ENCODE peak calls at places on chromosome 13, in four cellular contexts. One of them, this sample, is unnamed.

GRCh38 chr13:85204668-85205344 is 594.4 kb downstream of the SLITRK6 start:
- DNase-seq in HepG2: no peak
- DNase-seq in K562: no peak
- DNase-seq in GM12878: no peak
- DNase-seq in this sample: no peak

GRCh38 chr13:25171517-25172302 is at the start of gene AMER2:
- DNase-seq in HepG2: no peak
- DNase-seq in K562: no peak
- DNase-seq in GM12878: no peak
- DNase-seq in this sample: peak

GRCh38 chr13:109789262-109789661 is 2.9 kb upstream of the IRS2 start:
- DNase-seq in GM12878: no peak
- DNase-seq in HepG2: no peak
- DNase-seq in K562: no peak
- DNase-seq in this sample: no peak

GRCh38 chr13:108777421-108778420 is 148.3 kb downstream of the MYO16 start:
- DNase-seq in GM12878: no peak
- DNase-seq in HepG2: peak
- DNase-seq in K562: no peak
- DNase-seq in this sample: no peak

GRCh38 chr13:62046512-62046911 is 630.9 kb upstream of the PCDH20 start:
- DNase-seq in K562: no peak
- DNase-seq in HepG2: no peak
- DNase-seq in GM12878: no peak
- DNase-seq in this sample: no peak

GRCh38 chr13:78830508-78830907 is 171.6 kb upstream of the OBI1 start:
- DNase-seq in HepG2: no peak
- DNase-seq in GM12878: no peak
- DNase-seq in K562: no peak
- DNase-seq in this sample: no peak

GRCh38 chr13:113731192-113732175 is 27.5 kb upstream of the TMEM255B start:
- DNase-seq in K562: no peak
- DNase-seq in HepG2: no peak
- DNase-seq in GM12878: no peak
- DNase-seq in this sample: no peak

GRCh38 chr13:50387124-50387581 is 371.9 kb downstream of the KCNRG start:
- DNase-seq in HepG2: peak
- DNase-seq in K562: peak
- DNase-seq in GM12878: no peak
- DNase-seq in this sample: peak

GRCh38 chr13:106184778-106185177 is 350.7 kb downstream of the EFNB2 start:
- DNase-seq in GM12878: no peak
- DNase-seq in K562: no peak
- DNase-seq in HepG2: no peak
- DNase-seq in this sample: no peak

GRCh38 chr13:112342841-112343361 is 33.3 kb upstream of the SPACA7 start:
- DNase-seq in HepG2: no peak
- DNase-seq in GM12878: no peak
- DNase-seq in K562: no peak
- DNase-seq in this sample: no peak

GRCh38 chr13:99941086-99941485 is 30.5 kb downstream of the ZIC5 start:
- DNase-seq in HepG2: peak
- DNase-seq in GM12878: no peak
- DNase-seq in K562: no peak
- DNase-seq in this sample: no peak

GRCh38 chr13:97855570-97855970 is 97.9 kb upstream of the IPO5 start:
- DNase-seq in GM12878: peak
- DNase-seq in K562: peak
- DNase-seq in HepG2: peak
- DNase-seq in this sample: no peak

GRCh38 chr13:34816118-34816517 is 126.0 kb upstream of the NBEA start:
- DNase-seq in GM12878: no peak
- DNase-seq in K562: no peak
- DNase-seq in HepG2: no peak
- DNase-seq in this sample: peak

GRCh38 chr13:20142019-20142926 is 18.6 kb downstream of the GJA3 start:
- DNase-seq in K562: no peak
- DNase-seq in GM12878: no peak
- DNase-seq in HepG2: no peak
- DNase-seq in this sample: peak

GRCh38 chr13:75762066-75762937 is 126.2 kb downstream of the LMO7 start:
- DNase-seq in K562: no peak
- DNase-seq in GM12878: peak
- DNase-seq in HepG2: peak
- DNase-seq in this sample: no peak

GRCh38 chr13:38943231-38943630 is 47.4 kb downstream of the STOML3 start:
- DNase-seq in HepG2: no peak
- DNase-seq in GM12878: no peak
- DNase-seq in K562: no peak
- DNase-seq in this sample: no peak

GRCh38 chr13:33524086-33524485 is 238.5 kb upstream of the STARD13 start:
- DNase-seq in HepG2: no peak
- DNase-seq in GM12878: no peak
- DNase-seq in K562: no peak
- DNase-seq in this sample: no peak

GRCh38 chr13:18232994-18233782 is 948.4 kb downstream of the TUBA3C start:
- DNase-seq in HepG2: no peak
- DNase-seq in GM12878: no peak
- DNase-seq in K562: no peak
- DNase-seq in this sample: no peak
- TF ChIP-seq NR2C2 in HepG2: no peak
- TF ChIP-seq NR2C2 in GM12878: no peak
- TF ChIP-seq NR2C2 in K562: no peak
- TF ChIP-seq NR2C2 in this sample: no peak

GRCh38 chr13:110957181-110957884 is 42.5 kb upstream of the ANKRD10 start:
- DNase-seq in GM12878: no peak
- DNase-seq in HepG2: peak
- DNase-seq in K562: no peak
- DNase-seq in this sample: peak
- TF ChIP-seq CTCF in GM12878: no peak
- TF ChIP-seq CTCF in HepG2: no peak
- TF ChIP-seq CTCF in K562: no peak
- TF ChIP-seq CTCF in this sample: peak

GRCh38 chr13:29752175-29752574 is 98.2 kb downstream of the UBL3 start:
- DNase-seq in HepG2: no peak
- DNase-seq in K562: no peak
- DNase-seq in GM12878: no peak
- DNase-seq in this sample: no peak

GRCh38 chr13:29753593-29754485 is 96.6 kb downstream of the UBL3 start:
- DNase-seq in K562: no peak
- DNase-seq in HepG2: no peak
- DNase-seq in GM12878: no peak
- DNase-seq in this sample: no peak

GRCh38 chr13:29756506-29756905 is 93.9 kb downstream of the UBL3 start:
- DNase-seq in HepG2: no peak
- DNase-seq in GM12878: no peak
- DNase-seq in K562: no peak
- DNase-seq in this sample: no peak

GRCh38 chr13:29758591-29759114 is 91.8 kb downstream of the UBL3 start:
- DNase-seq in HepG2: peak
- DNase-seq in GM12878: peak
- DNase-seq in K562: no peak
- DNase-seq in this sample: no peak

GRCh38 chr13:29754486-29754806 is 96.0 kb downstream of the UBL3 start:
- DNase-seq in K562: no peak
- DNase-seq in HepG2: peak
- DNase-seq in GM12878: no peak
- DNase-seq in this sample: peak
- TF ChIP-seq NR2C2 in K562: no peak
- TF ChIP-seq NR2C2 in HepG2: no peak
- TF ChIP-seq NR2C2 in GM12878: no peak
- TF ChIP-seq NR2C2 in this sample: no peak

DNA sequence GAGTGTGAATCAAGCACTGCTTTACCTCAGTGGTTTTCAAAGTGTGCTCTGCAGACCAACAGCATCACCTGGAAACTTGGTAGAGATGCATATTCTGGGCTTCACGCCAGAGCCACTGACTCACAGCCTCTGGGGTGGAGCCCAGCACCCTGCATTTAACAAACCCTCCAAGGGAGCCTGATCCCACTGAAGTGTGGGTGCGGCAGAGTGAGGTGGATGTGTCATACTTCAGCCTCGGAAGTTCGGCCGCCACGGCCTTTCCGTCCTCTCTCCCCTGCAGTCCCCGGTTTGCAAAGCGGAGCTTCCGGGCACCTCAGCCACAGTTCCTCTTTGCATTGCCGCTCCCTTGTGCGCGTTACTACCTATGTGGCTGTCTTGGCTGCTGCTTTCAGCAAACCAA is 33.3 kb upstream of the MICU2 start:
- DNase-seq in GM12878: no peak
- DNase-seq in HepG2: peak
- DNase-seq in K562: peak
- DNase-seq in this sample: no peak
- TF ChIP-seq CTCF in GM12878: no peak
- TF ChIP-seq CTCF in HepG2: no peak
- TF ChIP-seq CTCF in K562: no peak
- TF ChIP-seq CTCF in this sample: no peak

DNA sequence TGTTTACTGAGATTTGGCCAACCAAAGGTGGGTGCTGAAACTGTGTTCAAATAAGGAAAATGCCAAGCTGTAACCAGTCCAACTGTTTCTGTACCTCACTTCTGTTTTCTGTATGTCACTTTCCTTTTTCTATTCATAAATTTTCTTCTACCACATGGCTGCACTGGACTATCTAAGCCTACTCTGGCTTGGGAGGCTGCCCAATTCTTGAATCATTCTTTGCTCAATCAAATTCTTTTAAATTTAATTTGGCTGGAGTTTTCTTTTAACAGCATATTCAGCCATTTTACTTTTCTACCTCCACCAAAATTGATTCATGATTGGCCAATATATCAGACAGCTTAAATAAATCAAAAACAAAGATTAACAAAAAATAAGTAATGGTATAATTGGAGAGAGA is 1575.5 kb upstream of the SPRY2 start:
- DNase-seq in HepG2: no peak
- DNase-seq in K562: no peak
- DNase-seq in GM12878: no peak
- DNase-seq in this sample: no peak
- TF ChIP-seq NR2C2 in HepG2: no peak
- TF ChIP-seq NR2C2 in K562: no peak
- TF ChIP-seq NR2C2 in GM12878: no peak
- TF ChIP-seq NR2C2 in this sample: no peak

GRCh38 chr13:46654956-46655726 is 102.2 kb downstream of the LRCH1 start:
- DNase-seq in HepG2: no peak
- DNase-seq in K562: no peak
- DNase-seq in GM12878: no peak
- DNase-seq in this sample: no peak
- TF ChIP-seq CTCF in HepG2: no peak
- TF ChIP-seq CTCF in K562: no peak
- TF ChIP-seq CTCF in GM12878: no peak
- TF ChIP-seq CTCF in this sample: no peak

DNA sequence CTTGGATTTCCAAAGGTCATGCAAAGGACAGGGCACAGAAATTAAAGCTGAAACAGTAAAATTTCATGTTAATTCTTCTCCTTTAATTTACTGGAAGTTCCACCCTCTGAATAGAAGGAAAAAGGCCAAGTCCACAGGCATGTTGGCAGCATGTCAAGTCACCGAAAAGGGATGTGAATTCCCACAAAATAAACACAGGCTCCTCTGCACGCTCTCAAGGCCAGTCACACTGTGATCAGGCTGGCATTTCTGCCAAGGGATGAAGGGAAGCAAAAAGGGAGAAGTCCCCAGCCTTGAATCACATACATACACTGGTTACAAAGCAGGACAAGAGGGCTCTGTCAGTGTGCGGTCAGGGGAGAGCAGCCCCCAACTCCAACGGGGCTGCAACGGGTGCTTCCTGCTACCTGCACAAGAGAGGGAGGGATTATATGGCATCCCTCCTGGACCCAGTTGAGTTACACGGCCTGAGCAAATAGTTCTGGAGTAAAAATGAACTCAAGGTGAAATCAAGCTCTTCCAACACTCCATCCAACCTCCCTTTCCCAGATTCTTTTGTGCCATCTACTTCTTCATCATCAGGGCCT is 6.9 kb downstream of the DCLK1 start:
- DNase-seq in K562: no peak
- DNase-seq in HepG2: no peak
- DNase-seq in GM12878: no peak
- DNase-seq in this sample: no peak
- TF ChIP-seq NR2C2 in K562: no peak
- TF ChIP-seq NR2C2 in HepG2: no peak
- TF ChIP-seq NR2C2 in GM12878: no peak
- TF ChIP-seq NR2C2 in this sample: no peak

GRCh38 chr13:90974249-90974954 is 373.1 kb upstream of the MIR17HG start:
- DNase-seq in GM12878: no peak
- DNase-seq in K562: no peak
- DNase-seq in HepG2: no peak
- DNase-seq in this sample: no peak

DNA sequence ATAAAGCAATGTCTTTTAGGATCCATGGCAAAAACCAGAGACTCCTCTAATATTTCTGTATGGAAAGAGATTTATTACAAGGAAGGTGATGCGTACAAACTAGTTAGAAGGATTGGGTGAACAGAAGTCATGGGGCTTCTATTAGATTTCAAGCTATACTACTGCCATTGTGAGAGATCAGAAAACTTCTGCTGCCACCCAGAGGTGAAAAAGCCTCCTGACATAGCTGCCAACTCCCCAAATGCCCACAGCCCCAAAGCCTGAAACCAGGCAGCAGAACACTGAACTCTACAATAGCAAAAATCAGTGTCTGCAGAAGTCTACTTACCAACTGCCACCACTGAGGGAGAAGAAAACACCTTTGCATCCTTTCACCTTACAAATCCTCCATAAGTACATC is 379.0 kb upstream of the MIR17HG start:
- DNase-seq in HepG2: peak
- DNase-seq in K562: no peak
- DNase-seq in GM12878: no peak
- DNase-seq in this sample: peak
- TF ChIP-seq CTCF in HepG2: no peak
- TF ChIP-seq CTCF in K562: no peak
- TF ChIP-seq CTCF in GM12878: no peak
- TF ChIP-seq CTCF in this sample: peak

This sample was measured in WTC11.